ENCODE peak calls at places on chromosomes 11 and 22, in five cellular contexts. One of them, this sample, is unnamed.

GRCh38 chr11:905952-906351 is 4.7 kb downstream of the CHID1 start:
- DNase-seq in H9: no peak
- DNase-seq in germinal center: no peak
- DNase-seq in EL: no peak
- DNase-seq in fibroblast of the conjunctiva: no peak
- DNase-seq in this sample: no peak

GRCh38 chr11:64334764-64335741 is 5.0 kb upstream of the CCDC88B start:
- DNase-seq in EL: peak
- DNase-seq in fibroblast of the conjunctiva: peak
- DNase-seq in H9: peak
- DNase-seq in germinal center: peak
- DNase-seq in this sample: no peak

GRCh38 chr11:20790622-20791021 is 121.2 kb downstream of the NELL1 start:
- DNase-seq in H9: peak
- DNase-seq in germinal center: no peak
- DNase-seq in EL: no peak
- DNase-seq in fibroblast of the conjunctiva: no peak
- DNase-seq in this sample: no peak

GRCh38 chr11:108025387-108026080 is 16.8 kb downstream of the CUL5 start:
- DNase-seq in EL: no peak
- DNase-seq in H9: no peak
- DNase-seq in germinal center: no peak
- DNase-seq in fibroblast of the conjunctiva: no peak
- DNase-seq in this sample: no peak

GRCh38 chr22:19986410-19987341 is 29.9 kb downstream of the ARVCF start:
- DNase-seq in germinal center: peak
- DNase-seq in H9: peak
- DNase-seq in fibroblast of the conjunctiva: peak
- DNase-seq in EL: peak
- DNase-seq in this sample: peak

GRCh38 chr11:114243461-114244372 is 52.5 kb upstream of the NNMT start:
- DNase-seq in EL: no peak
- DNase-seq in H9: no peak
- DNase-seq in fibroblast of the conjunctiva: no peak
- DNase-seq in germinal center: no peak
- DNase-seq in this sample: no peak

GRCh38 chr22:42173183-42173926 is 42.7 kb upstream of the CYP2D6 start:
- DNase-seq in EL: no peak
- DNase-seq in germinal center: no peak
- DNase-seq in H9: no peak
- DNase-seq in fibroblast of the conjunctiva: no peak
- DNase-seq in this sample: no peak

GRCh38 chr22:41341990-41342389 is 39.8 kb upstream of the TEF start:
- DNase-seq in germinal center: no peak
- DNase-seq in H9: no peak
- DNase-seq in fibroblast of the conjunctiva: no peak
- DNase-seq in EL: no peak
- DNase-seq in this sample: no peak

GRCh38 chr11:128341280-128341679 is 246.1 kb downstream of the ETS1 start:
- DNase-seq in fibroblast of the conjunctiva: no peak
- DNase-seq in H9: no peak
- DNase-seq in EL: no peak
- DNase-seq in germinal center: no peak
- DNase-seq in this sample: no peak

GRCh38 chr22:21876486-21877176 is 9.2 kb upstream of the MAPK1 start:
- DNase-seq in fibroblast of the conjunctiva: peak
- DNase-seq in germinal center: no peak
- DNase-seq in H9: no peak
- DNase-seq in EL: peak
- DNase-seq in this sample: peak

GRCh38 chr11:128212324-128212723 is 375.0 kb downstream of the ETS1 start:
- DNase-seq in EL: no peak
- DNase-seq in fibroblast of the conjunctiva: no peak
- DNase-seq in H9: no peak
- DNase-seq in germinal center: no peak
- DNase-seq in this sample: no peak

GRCh38 chr22:25380141-25380747 is 160.8 kb downstream of the CRYBB2 start:
- DNase-seq in EL: no peak
- DNase-seq in H9: no peak
- DNase-seq in germinal center: no peak
- DNase-seq in fibroblast of the conjunctiva: no peak
- DNase-seq in this sample: no peak

GRCh38 chr11:25309818-25310217 is 813.0 kb downstream of the LUZP2 start:
- DNase-seq in germinal center: no peak
- DNase-seq in EL: no peak
- DNase-seq in fibroblast of the conjunctiva: no peak
- DNase-seq in H9: no peak
- DNase-seq in this sample: no peak

GRCh38 chr11:26229270-26229669 is 102.7 kb upstream of the ANO3 start:
- DNase-seq in EL: peak
- DNase-seq in H9: no peak
- DNase-seq in germinal center: no peak
- DNase-seq in fibroblast of the conjunctiva: peak
- DNase-seq in this sample: no peak

GRCh38 chr11:691710-692590 is 3.1 kb downstream of the DEAF1 start:
- DNase-seq in germinal center: no peak
- DNase-seq in EL: no peak
- DNase-seq in fibroblast of the conjunctiva: no peak
- DNase-seq in H9: no peak
- DNase-seq in this sample: no peak

GRCh38 chr11:130871616-130872015 is 44.7 kb downstream of the SNX19 start:
- DNase-seq in germinal center: no peak
- DNase-seq in EL: no peak
- DNase-seq in fibroblast of the conjunctiva: no peak
- DNase-seq in H9: no peak
- DNase-seq in this sample: no peak

GRCh38 chr11:32099516-32099915 is 8.6 kb downstream of the RCN1 start:
- DNase-seq in fibroblast of the conjunctiva: no peak
- DNase-seq in germinal center: no peak
- DNase-seq in EL: no peak
- DNase-seq in H9: no peak
- DNase-seq in this sample: no peak

GRCh38 chr11:66934971-66935779 is 23.0 kb downstream of the PC start:
- DNase-seq in EL: no peak
- DNase-seq in H9: no peak
- DNase-seq in germinal center: no peak
- DNase-seq in fibroblast of the conjunctiva: peak
- DNase-seq in this sample: no peak

GRCh38 chr11:47280099-47280498 is 10.2 kb downstream of the MADD start:
- DNase-seq in EL: no peak
- DNase-seq in H9: no peak
- DNase-seq in germinal center: no peak
- DNase-seq in fibroblast of the conjunctiva: no peak
- DNase-seq in this sample: no peak

GRCh38 chr11:60767388-60767811 is 10.7 kb downstream of the MS4A15 start:
- DNase-seq in EL: no peak
- DNase-seq in H9: peak
- DNase-seq in fibroblast of the conjunctiva: no peak
- DNase-seq in germinal center: peak
- DNase-seq in this sample: no peak

GRCh38 chr22:37804886-37805857 is 2.6 kb upstream of the GCAT start:
- DNase-seq in EL: peak
- DNase-seq in germinal center: peak
- DNase-seq in fibroblast of the conjunctiva: peak
- DNase-seq in H9: peak
- DNase-seq in this sample: peak

GRCh38 chr11:64086263-64086938 is 50.7 kb downstream of the FLRT1 start:
- DNase-seq in EL: no peak
- DNase-seq in fibroblast of the conjunctiva: peak
- DNase-seq in germinal center: no peak
- DNase-seq in H9: no peak
- DNase-seq in this sample: no peak

GRCh38 chr11:35116762-35117588 is 22.0 kb upstream of the CD44 start:
- DNase-seq in EL: no peak
- DNase-seq in germinal center: no peak
- DNase-seq in fibroblast of the conjunctiva: peak
- DNase-seq in H9: no peak
- DNase-seq in this sample: no peak

GRCh38 chr11:35820614-35821013 is 123.2 kb upstream of the LDLRAD3 start:
- DNase-seq in fibroblast of the conjunctiva: no peak
- DNase-seq in germinal center: no peak
- DNase-seq in H9: no peak
- DNase-seq in EL: no peak
- DNase-seq in this sample: no peak

GRCh38 chr11:104895619-104896018 is 2.6 kb downstream of the CASP12 start:
- DNase-seq in fibroblast of the conjunctiva: no peak
- DNase-seq in germinal center: no peak
- DNase-seq in H9: no peak
- DNase-seq in EL: no peak
- DNase-seq in this sample: no peak

GRCh38 chr11:1138053-1138452 is 19.7 kb upstream of the MUC5AC start:
- DNase-seq in fibroblast of the conjunctiva: no peak
- DNase-seq in EL: peak
- DNase-seq in germinal center: no peak
- DNase-seq in H9: no peak
- DNase-seq in this sample: no peak

GRCh38 chr11:61683961-61684869 is 4.0 kb downstream of the DAGLA start:
- DNase-seq in EL: no peak
- DNase-seq in germinal center: no peak
- DNase-seq in fibroblast of the conjunctiva: no peak
- DNase-seq in H9: peak
- DNase-seq in this sample: peak

GRCh38 chr11:12019337-12019736 is 10.9 kb upstream of the DKK3 start:
- DNase-seq in fibroblast of the conjunctiva: no peak
- DNase-seq in germinal center: no peak
- DNase-seq in EL: no peak
- DNase-seq in H9: no peak
- DNase-seq in this sample: no peak

GRCh38 chr11:113289341-113290187 is 24.8 kb upstream of the TTC12 start:
- DNase-seq in EL: peak
- DNase-seq in fibroblast of the conjunctiva: peak
- DNase-seq in H9: peak
- DNase-seq in germinal center: peak
- DNase-seq in this sample: peak

GRCh38 chr22:49073873-49074417 is 753.7 kb downstream of the BRD1 start:
- DNase-seq in germinal center: no peak
- DNase-seq in fibroblast of the conjunctiva: no peak
- DNase-seq in EL: no peak
- DNase-seq in H9: no peak
- DNase-seq in this sample: no peak

GRCh38 chr11:16001899-16002426 is 354.4 kb downstream of the SOX6 start:
- DNase-seq in H9: no peak
- DNase-seq in EL: peak
- DNase-seq in germinal center: no peak
- DNase-seq in fibroblast of the conjunctiva: peak
- DNase-seq in this sample: no peak

GRCh38 chr11:2942872-2943710 is 13.9 kb upstream of the PHLDA2 start:
- DNase-seq in germinal center: no peak
- DNase-seq in fibroblast of the conjunctiva: no peak
- DNase-seq in EL: no peak
- DNase-seq in H9: no peak
- DNase-seq in this sample: no peak

GRCh38 chr11:60040109-60040508 is at the start of gene OOSP2:
- DNase-seq in H9: no peak
- DNase-seq in germinal center: no peak
- DNase-seq in EL: no peak
- DNase-seq in fibroblast of the conjunctiva: no peak
- DNase-seq in this sample: no peak

This sample was measured in activated T-helper 9 cell treated with anti-CD3 and anti-CD28 coated beads, Interleukin-2, amount 50 U/mL, for 16 hours.